ENCODE peak calls at places on chromosomes 1 and 21, in six cellular contexts. F is neural progenitor cell; N is left ventricle myocardium inferior; E is mesendoderm; D is CD4-positive, alpha-beta T cell; M is dorsolateral prefrontal cortex. A is an unnamed sample.

GRCh38 chr1:211643324-211644212 is 31.9 kb downstream of the NEK2 start:
- DNase-seq in F (peak; percentile 19), N (no peak), E (peak; percentile 42), D (no peak), M (peak; percentile 66), A (no peak)

GRCh38 chr1:100100202-100100601 is 32.5 kb downstream of the SASS6 start:
- DNase-seq in F (no peak), N (no peak), E (no peak), D (no peak), M (no peak), A (no peak)

GRCh38 chr1:21030201-21030600 is 146.5 kb downstream of the EIF4G3 start:
- DNase-seq in F (no peak), N (no peak), E (no peak), D (no peak), M (no peak), A (no peak)

GRCh38 chr1:42014823-42015222 is 96.1 kb upstream of the HIVEP3 start:
- DNase-seq in F (no peak), N (no peak), E (no peak), D (no peak), M (no peak), A (no peak)

GRCh38 chr1:230827081-230827681 is 41.1 kb downstream of the C1orf198 start:
- DNase-seq in F (no peak), N (no peak), E (no peak), D (no peak), M (no peak), A (no peak)

GRCh38 chr1:199747984-199748383 is 279.5 kb upstream of the NR5A2 start:
- DNase-seq in F (peak; percentile 54), N (no peak), E (peak; percentile 52), D (no peak), M (no peak), A (no peak)

GRCh38 chr1:45833361-45833760 is 29.9 kb downstream of the MAST2 start:
- DNase-seq in F (no peak), N (no peak), E (no peak), D (no peak), M (no peak), A (no peak)

GRCh38 chr1:206445861-206446495 is 24.3 kb upstream of the IKBKE start:
- DNase-seq in F (no peak), N (no peak), E (no peak), D (no peak), M (peak; percentile 92), A (no peak)

GRCh38 chr1:163090321-163090945 is 21.3 kb downstream of the RGS4 start:
- DNase-seq in F (no peak), N (no peak), E (no peak), D (no peak), M (no peak), A (no peak)

GRCh38 chr21:14482165-14482564 is 64.0 kb downstream of the SAMSN1 start:
- DNase-seq in F (no peak), N (no peak), E (no peak), D (no peak), M (no peak), A (peak; percentile 56)

GRCh38 chr1:226121587-226122400 is 59.3 kb downstream of the H3-3A start:
- DNase-seq in F (peak; percentile 94), N (peak; percentile 66), E (peak; percentile 87), D (peak; percentile 76), M (peak; percentile 66), A (peak; percentile 70)

GRCh38 chr1:157798211-157798610 is 21.3 kb upstream of the FCRL2 start:
- DNase-seq in F (no peak), N (no peak), E (no peak), D (no peak), M (no peak), A (no peak)

GRCh38 chr1:230215049-230215448 is 148.0 kb downstream of the GALNT2 start:
- DNase-seq in F (peak; percentile 52), N (peak; percentile 64), E (peak; percentile 67), D (no peak), M (peak; percentile 70), A (no peak)

GRCh38 chr1:150268342-150268705 is 492 bp downstream of the APH1A start:
- DNase-seq in F (peak; percentile 40), N (no peak), E (peak; percentile 42), D (peak; percentile 50), M (no peak), A (peak; percentile 29)

GRCh38 chr21:17612023-17612564 is 607 bp downstream of the BTG3 start:
- DNase-seq in F (no peak), N (peak; percentile 22), E (peak; percentile 60), D (peak; percentile 46), M (peak; percentile 3), A (no peak)

GRCh38 chr1:10337436-10337835 is 61.4 kb upstream of the PGD start:
- DNase-seq in F (peak; percentile 23), N (no peak), E (peak; percentile 45), D (no peak), M (no peak), A (no peak)

GRCh38 chr1:72197786-72198185 is 84.6 kb downstream of the NEGR1 start:
- DNase-seq in F (no peak), N (no peak), E (no peak), D (no peak), M (no peak), A (no peak)

GRCh38 chr1:3453891-3454810 is at the start of gene ARHGEF16:
- DNase-seq in F (peak; percentile 91), N (peak; percentile 54), E (peak; percentile 94), D (no peak), M (peak; percentile 38), A (peak; percentile 31)

GRCh38 chr1:206631085-206631509 is 4.2 kb upstream of the DYRK3 start:
- DNase-seq in F (peak; percentile 82), N (peak; percentile 62), E (peak; percentile 98), D (no peak), M (no peak), A (no peak)

GRCh38 chr1:176717052-176717754 is 254.2 kb downstream of the PAPPA2 start:
- DNase-seq in F (no peak), N (no peak), E (peak; percentile 51), D (no peak), M (peak; percentile 35), A (no peak)

GRCh38 chr1:214002060-214002459 is 14.3 kb downstream of the PROX1 start:
- DNase-seq in F (no peak), N (no peak), E (no peak), D (no peak), M (no peak), A (no peak)

GRCh38 chr1:31380181-31380580 is 7.3 kb upstream of the FABP3 start:
- DNase-seq in F (no peak), N (no peak), E (no peak), D (no peak), M (no peak), A (no peak)

GRCh38 chr1:31374511-31375196 is 1.8 kb upstream of the FABP3 start:
- DNase-seq in F (no peak), N (peak; percentile 59), E (no peak), D (peak; percentile 7), M (peak; percentile 33), A (no peak)

GRCh38 chr1:31376374-31377134 is 3.7 kb upstream of the FABP3 start:
- DNase-seq in F (peak; percentile 63), N (no peak), E (peak; percentile 89), D (no peak), M (peak; percentile 71), A (no peak)

GRCh38 chr1:31373897-31374486 is 1.1 kb upstream of the FABP3 start:
- DNase-seq in F (no peak), N (no peak), E (no peak), D (no peak), M (no peak), A (no peak)

DNA sequence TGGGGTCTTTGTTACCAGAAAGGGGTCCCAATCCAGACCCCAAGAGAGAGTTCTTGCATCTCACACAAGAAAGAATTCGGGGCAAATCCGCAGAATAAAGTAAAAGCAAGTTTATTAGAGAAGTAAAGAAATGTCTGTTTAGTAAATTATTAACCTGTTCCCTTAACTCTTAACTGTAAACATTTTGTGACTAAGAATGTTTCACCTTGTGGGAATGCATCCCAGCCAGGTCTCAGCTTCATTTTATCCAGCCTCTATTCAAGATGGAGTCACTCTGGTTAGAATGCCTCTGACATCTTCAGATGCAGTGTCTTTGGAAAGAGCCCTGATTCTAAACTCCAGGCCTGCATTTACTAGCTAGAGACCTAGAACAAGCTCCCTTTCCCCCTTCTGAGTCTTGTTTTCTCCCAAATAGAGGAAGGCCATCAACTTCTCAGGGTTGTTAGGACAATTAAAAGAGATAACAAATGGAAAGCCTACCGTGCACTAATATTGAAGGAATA is 4.5 kb upstream of the FABP3 start:
- DNase-seq in F (no peak), N (no peak), E (no peak), D (no peak), M (no peak), A (no peak)
- H3K27ac ChIP-seq in F (no peak overlapping the region), N (no peak overlapping the region), E (no peak overlapping the region), D (no peak overlapping the region), M (peak overlapping the region; percentile 95), A (no peak overlapping the region)

GRCh38 chr1:35555212-35555584 is 2.0 kb downstream of the KIAA0319L start:
- DNase-seq in F (no peak), N (no peak), E (no peak), D (no peak), M (no peak), A (no peak)
- H3K27ac ChIP-seq in F (no peak overlapping the region), N (peak overlapping the region; percentile 39), E (peak overlapping the region; percentile 27), D (no peak overlapping the region), M (no peak overlapping the region), A (no peak overlapping the region)

GRCh38 chr1:2088434-2088833 is 38.2 kb downstream of the PRKCZ start:
- DNase-seq in F (peak; percentile 27), N (no peak), E (no peak), D (no peak), M (no peak), A (no peak)

GRCh38 chr1:2089051-2089450 is 38.8 kb downstream of the PRKCZ start:
- DNase-seq in F (no peak), N (no peak), E (no peak), D (no peak), M (no peak), A (no peak)

GRCh38 chr1:2091611-2092604 is 41.7 kb downstream of the PRKCZ start:
- DNase-seq in F (peak; percentile 74), N (peak; percentile 50), E (peak; percentile 65), D (peak; percentile 59), M (peak; percentile 69), A (peak; percentile 22)

GRCh38 chr1:2087766-2088165 is 37.6 kb downstream of the PRKCZ start:
- DNase-seq in F (no peak), N (no peak), E (no peak), D (no peak), M (no peak), A (no peak)

DNA sequence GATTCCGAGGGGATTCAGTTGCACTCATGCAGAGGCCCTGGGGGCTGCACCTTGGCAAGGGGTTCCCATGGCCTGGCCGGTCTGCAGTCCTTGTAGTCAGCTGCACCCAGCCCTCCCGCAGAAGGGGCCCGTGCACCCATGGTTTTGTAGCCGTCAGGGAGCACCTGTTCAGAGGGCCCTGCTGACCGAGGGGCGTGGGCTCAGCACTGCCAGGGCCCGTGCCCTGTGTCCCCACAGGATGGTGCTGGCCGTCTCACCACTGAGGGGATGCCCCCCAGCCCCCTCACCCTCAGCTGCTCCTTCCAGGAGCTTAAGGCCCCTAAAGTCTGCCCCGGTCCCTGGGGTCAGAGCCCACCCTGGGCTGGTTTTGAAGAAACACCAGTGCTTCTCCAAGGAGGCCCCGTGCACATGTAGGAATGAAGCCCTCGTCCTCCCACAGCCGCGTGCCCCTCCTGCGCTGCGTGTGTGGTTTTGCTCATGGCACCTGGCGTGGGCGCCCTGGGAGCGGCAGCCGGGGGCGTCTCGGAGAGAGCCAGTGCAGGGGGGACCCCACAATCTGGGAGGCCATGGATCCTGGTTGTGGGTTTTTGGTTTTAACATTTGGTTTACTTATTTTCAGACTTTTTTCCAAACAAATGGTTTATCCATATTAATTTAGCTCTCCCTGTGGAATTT is 40.1 kb downstream of the PRKCZ start:
- DNase-seq in F (no peak), N (no peak), E (no peak), D (no peak), M (no peak), A (no peak)
- H3K27ac ChIP-seq in F (no peak overlapping the region), N (no peak overlapping the region), E (no peak overlapping the region), D (no peak overlapping the region), M (peak overlapping the region; percentile 61), A (no peak overlapping the region)

GRCh38 chr1:44238651-44239050 is 25.4 kb downstream of the DMAP1 start:
- DNase-seq in F (no peak), N (no peak), E (no peak), D (no peak), M (no peak), A (no peak)
- H3K27ac ChIP-seq in F (no peak overlapping the region), N (no peak overlapping the region), E (peak overlapping the region; percentile 79), D (no peak overlapping the region), M (no peak overlapping the region), A (no peak overlapping the region)

A was measured in CD8-positive, alpha-beta memory T cell.